ENCODE peak calls at places on chromosomes 7 and 10, in four cellular contexts. T is dorsolateral prefrontal cortex, E is left kidney, C is cardiac muscle cell. A is an unnamed sample.
A peak's percentile ranks its signal among the peaks of the same experiment; 100 is the strongest.

GRCh38 chr7:33926535-33926934 is 21.2 kb downstream of the BMPER start:
- DNase-seq in T (no peak), E (no peak), C (no peak), A (no peak)

GRCh38 chr10:102799691-102800435 is 37.4 kb downstream of the CYP17A1 start:
- DNase-seq in T (no peak), E (no peak), C (no peak), A (no peak)

GRCh38 chr7:36078816-36079360 is 74.2 kb upstream of the EEPD1 start:
- DNase-seq in T (no peak), E (no peak), C (no peak), A (no peak)

GRCh38 chr10:79424221-79425073 is 21.0 kb downstream of the ZCCHC24 start:
- DNase-seq in T (no peak), E (peak; percentile 76), C (peak; percentile 68), A (no peak)

GRCh38 chr10:841535-841934 is 90.0 kb downstream of the LARP4B start:
- DNase-seq in T (no peak), E (no peak), C (no peak), A (no peak)

GRCh38 chr10:133142523-133143199 is 17.4 kb upstream of the KNDC1 start:
- DNase-seq in T (no peak), E (no peak), C (no peak), A (peak; percentile 31)

GRCh38 chr7:82153776-82154175 is 289.8 kb downstream of the CACNA2D1 start:
- DNase-seq in T (no peak), E (no peak), C (no peak), A (no peak)

GRCh38 chr7:101728888-101729883 is 88.2 kb upstream of the CUX1 start:
- DNase-seq in T (no peak), E (peak; percentile 88), C (peak; percentile 97), A (peak; percentile 95)

GRCh38 chr7:99003419-99003818 is 125.1 kb downstream of the TRRAP start:
- DNase-seq in T (no peak), E (no peak), C (no peak), A (no peak)

GRCh38 chr7:111014074-111014473 is 76.9 kb upstream of the LRRN3 start:
- DNase-seq in T (no peak), E (no peak), C (peak; percentile 9), A (no peak)

GRCh38 chr7:64945776-64946175 is 42.7 kb downstream of the ZNF273 start:
- DNase-seq in T (no peak), E (no peak), C (no peak), A (no peak)

GRCh38 chr7:41097501-41097900 is 605.4 kb downstream of the INHBA start:
- DNase-seq in T (no peak), E (no peak), C (no peak), A (no peak)

GRCh38 chr10:103262229-103262628 is 14.7 kb upstream of the INA start:
- DNase-seq in T (no peak), E (no peak), C (no peak), A (no peak)

GRCh38 chr7:110775046-110775445 is 315.9 kb upstream of the LRRN3 start:
- DNase-seq in T (no peak), E (no peak), C (no peak), A (no peak)

GRCh38 chr7:151366141-151366871 is 24.7 kb downstream of the NUB1 start:
- DNase-seq in T (no peak), E (no peak), C (peak; percentile 19), A (no peak)

GRCh38 chr7:47375121-47375551 is 206.8 kb downstream of the TNS3 start:
- DNase-seq in T (no peak), E (peak; percentile 53), C (peak; percentile 21), A (peak; percentile 23)

GRCh38 chr10:28875535-28876208 is 198.4 kb downstream of the BAMBI start:
- DNase-seq in T (no peak), E (peak; percentile 27), C (peak; percentile 76), A (no peak)

GRCh38 chr7:94451276-94451675 is 56.6 kb downstream of the COL1A2 start:
- DNase-seq in T (no peak), E (peak; percentile 73), C (no peak), A (no peak)

GRCh38 chr10:99976886-99977391 is 32.8 kb downstream of the DNMBP start:
- DNase-seq in T (no peak), E (no peak), C (peak; percentile 92), A (no peak)

GRCh38 chr10:113565364-113565763 is 12.5 kb downstream of the HABP2 start:
- DNase-seq in T (no peak), E (no peak), C (no peak), A (no peak)

GRCh38 chr10:90920986-90921643 is at the start of gene ANKRD1:
- DNase-seq in T (no peak), E (peak; percentile 80), C (peak; percentile 66), A (no peak)

GRCh38 chr7:128923411-128923800 is 12.9 kb upstream of the KCP start:
- DNase-seq in T (no peak), E (no peak), C (no peak), A (no peak)

GRCh38 chr7:51046482-51046881 is 263.8 kb upstream of the GRB10 start:
- DNase-seq in T (no peak), E (no peak), C (no peak), A (no peak)

GRCh38 chr10:17001297-17001744 is 128.3 kb downstream of the CUBN start:
- DNase-seq in T (no peak), E (no peak), C (no peak), A (no peak)

GRCh38 chr7:36962367-36962766 is 238.1 kb upstream of the AOAH start:
- DNase-seq in T (no peak), E (no peak), C (no peak), A (no peak)

A was measured in Peyer's patch.